ENCODE peak calls at places on chromosome 22, in four cellular contexts. One of them, this sample, is unnamed.

GRCh38 chr22:47168900-47169800 is 406.7 kb downstream of the TBC1D22A start:
- DNase-seq in left lung: peak
- DNase-seq in HT1080: no peak
- DNase-seq in T-cell: peak
- DNase-seq in this sample: peak

GRCh38 chr22:45366713-45367112 is 46.7 kb downstream of the SMC1B start:
- DNase-seq in left lung: no peak
- DNase-seq in HT1080: no peak
- DNase-seq in T-cell: no peak
- DNase-seq in this sample: no peak

GRCh38 chr22:30198152-30198845 is 48.3 kb downstream of the LIF start:
- DNase-seq in left lung: no peak
- DNase-seq in HT1080: no peak
- DNase-seq in T-cell: no peak
- DNase-seq in this sample: no peak

GRCh38 chr22:31754813-31755212 is 994 bp downstream of the DEPDC5 start:
- DNase-seq in left lung: no peak
- DNase-seq in HT1080: no peak
- DNase-seq in T-cell: no peak
- DNase-seq in this sample: no peak

GRCh38 chr22:27986937-27987336 is 67.9 kb upstream of the PITPNB start:
- DNase-seq in left lung: no peak
- DNase-seq in HT1080: no peak
- DNase-seq in T-cell: no peak
- DNase-seq in this sample: no peak

GRCh38 chr22:45880732-45881523 is 96.0 kb downstream of the WNT7B start:
- DNase-seq in left lung: peak
- DNase-seq in HT1080: no peak
- DNase-seq in T-cell: no peak
- DNase-seq in this sample: no peak

GRCh38 chr22:45240810-45241631 is at the start of gene KIAA0930:
- DNase-seq in left lung: peak
- DNase-seq in HT1080: no peak
- DNase-seq in T-cell: peak
- DNase-seq in this sample: peak

GRCh38 chr22:47144791-47145425 is 382.5 kb downstream of the TBC1D22A start:
- DNase-seq in left lung: no peak
- DNase-seq in HT1080: no peak
- DNase-seq in T-cell: no peak
- DNase-seq in this sample: peak

GRCh38 chr22:45996241-45997076 is 19.5 kb upstream of the WNT7B start:
- DNase-seq in left lung: peak
- DNase-seq in HT1080: peak
- DNase-seq in T-cell: no peak
- DNase-seq in this sample: peak

GRCh38 chr22:38518620-38519019 is 12.5 kb upstream of the DDX17 start:
- DNase-seq in left lung: no peak
- DNase-seq in HT1080: no peak
- DNase-seq in T-cell: no peak
- DNase-seq in this sample: peak

GRCh38 chr22:28151241-28151640 is 232.2 kb upstream of the PITPNB start:
- DNase-seq in left lung: no peak
- DNase-seq in HT1080: no peak
- DNase-seq in T-cell: no peak
- DNase-seq in this sample: peak

This sample was measured in transverse colon.